ENCODE peak calls at places on chromosome 14, in four cellular contexts. F is HL-60, Y is K562, E is GM12878. I is an unnamed sample.

GRCh38 chr14:24670594-24670993 is 36.6 kb upstream of the GZMB start:
- DNase-seq in Y (no peak), E (no peak), F (no peak), I (no peak)

GRCh38 chr14:69543341-69544249 is 31.1 kb downstream of the CCDC177 start:
- DNase-seq in E (no peak), Y (no peak), F (peak; percentile 70), I (no peak)

GRCh38 chr14:94203473-94204210 is 29.5 kb downstream of the PPP4R4 start:
- DNase-seq in F (no peak), E (no peak), Y (no peak), I (no peak)

GRCh38 chr14:64704145-64704742 is at the start of gene PLEKHG3:
- DNase-seq in F (peak; percentile 23), E (no peak), Y (peak; percentile 17), I (no peak)

GRCh38 chr14:68462683-68463082 is 330.2 kb downstream of the ZFP36L1 start:
- DNase-seq in Y (no peak), E (no peak), F (no peak), I (no peak)

GRCh38 chr14:70721542-70721941 is 79.8 kb downstream of the TTC9 start:
- DNase-seq in F (no peak), E (no peak), Y (no peak), I (no peak)

GRCh38 chr14:23441076-23441475 is 5.6 kb upstream of the MYH7 start:
- DNase-seq in Y (peak; percentile 27), F (no peak), E (no peak), I (no peak)

GRCh38 chr14:64174922-64175782 is 119.0 kb downstream of the ESR2 start:
- DNase-seq in E (no peak), F (no peak), Y (no peak), I (no peak)

GRCh38 chr14:55572578-55572977 is 7.4 kb upstream of the KTN1 start:
- DNase-seq in Y (peak; percentile 24), F (no peak), E (no peak), I (no peak)

GRCh38 chr14:100065942-100066574 is 836 bp downstream of the EVL start:
- DNase-seq in E (peak; percentile 94), F (peak; percentile 92), Y (no peak), I (no peak)

GRCh38 chr14:84225243-84225642 is 1304.7 kb upstream of the FLRT2 start:
- DNase-seq in E (no peak), Y (no peak), F (no peak), I (no peak)

GRCh38 chr14:73740921-73741326 is 26.7 kb upstream of the PNMA1 start:
- DNase-seq in E (no peak), Y (peak; percentile 56), F (no peak), I (no peak)

GRCh38 chr14:104665663-104666522 is 23.5 kb upstream of the INF2 start:
- DNase-seq in Y (no peak), E (no peak), F (no peak), I (no peak)

GRCh38 chr14:54175298-54175942 is 218.8 kb upstream of the BMP4 start:
- DNase-seq in Y (peak; percentile 41), E (peak; percentile 16), F (peak; percentile 49), I (no peak)

GRCh38 chr14:79443602-79444001 is 767.7 kb downstream of the DIO2 start:
- DNase-seq in Y (no peak), E (no peak), F (no peak), I (no peak)

GRCh38 chr14:65357091-65357490 is 55.4 kb upstream of the FUT8 start:
- DNase-seq in F (no peak), Y (no peak), E (no peak), I (no peak)

GRCh38 chr14:99579903-99580570 is 24.0 kb downstream of the CCDC85C start:
- DNase-seq in Y (peak; percentile 28), E (no peak), F (no peak), I (no peak)

GRCh38 chr14:94773017-94773681 is 3.2 kb upstream of the GSC start:
- DNase-seq in F (no peak), E (no peak), Y (no peak), I (no peak)

GRCh38 chr14:68088463-68088862 is 268.9 kb downstream of the RAD51B start:
- DNase-seq in E (no peak), F (no peak), Y (no peak), I (no peak)

GRCh38 chr14:95255487-95255886 is 64.2 kb downstream of the CLMN start:
- DNase-seq in F (peak; percentile 39), E (no peak), Y (peak; percentile 40), I (peak; percentile 52)

GRCh38 chr14:33335366-33335765 is 396.7 kb downstream of the NPAS3 start:
- DNase-seq in Y (no peak), E (no peak), F (no peak), I (no peak)

GRCh38 chr14:71721791-71722190 is 210.4 kb upstream of the RGS6 start:
- DNase-seq in Y (no peak), F (no peak), E (no peak), I (no peak)

GRCh38 chr14:82362452-82362851 is 828.8 kb upstream of the SEL1L start:
- DNase-seq in F (no peak), E (no peak), Y (no peak), I (no peak)

GRCh38 chr14:49745191-49745590 is 22.8 kb upstream of the KLHDC2 start:
- DNase-seq in F (no peak), E (no peak), Y (no peak), I (no peak)

GRCh38 chr14:88388741-88389282 is 3.4 kb downstream of the SPATA7 start:
- DNase-seq in F (no peak), E (no peak), Y (no peak), I (no peak)

GRCh38 chr14:100900837-100901390 is 2.6 kb downstream of the RTL1 start:
- DNase-seq in E (no peak), Y (peak; percentile 69), F (peak; percentile 17), I (no peak)

GRCh38 chr14:105117710-105118385 is 50.7 kb downstream of the JAG2 start:
- DNase-seq in F (no peak), Y (no peak), E (no peak), I (no peak)

GRCh38 chr14:53016919-53017318 is 66.1 kb upstream of the FERMT2 start:
- DNase-seq in F (no peak), Y (no peak), E (no peak), I (no peak)

GRCh38 chr14:53016491-53016890 is 65.6 kb upstream of the FERMT2 start:
- DNase-seq in Y (no peak), F (no peak), E (no peak), I (no peak)

GRCh38 chr14:53006931-53007330 is 56.1 kb upstream of the FERMT2 start:
- DNase-seq in Y (no peak), E (no peak), F (no peak), I (no peak)

GRCh38 chr14:53010193-53010592 is 59.3 kb upstream of the FERMT2 start:
- DNase-seq in Y (no peak), E (no peak), F (no peak), I (no peak)

GRCh38 chr14:53011053-53011462 is 60.2 kb upstream of the FERMT2 start:
- DNase-seq in F (no peak), Y (no peak), E (no peak), I (no peak)
- TF ChIP-seq POLR2AphosphoS5 in F (no peak), Y (no peak), E (no peak), I (no peak)

DNA sequence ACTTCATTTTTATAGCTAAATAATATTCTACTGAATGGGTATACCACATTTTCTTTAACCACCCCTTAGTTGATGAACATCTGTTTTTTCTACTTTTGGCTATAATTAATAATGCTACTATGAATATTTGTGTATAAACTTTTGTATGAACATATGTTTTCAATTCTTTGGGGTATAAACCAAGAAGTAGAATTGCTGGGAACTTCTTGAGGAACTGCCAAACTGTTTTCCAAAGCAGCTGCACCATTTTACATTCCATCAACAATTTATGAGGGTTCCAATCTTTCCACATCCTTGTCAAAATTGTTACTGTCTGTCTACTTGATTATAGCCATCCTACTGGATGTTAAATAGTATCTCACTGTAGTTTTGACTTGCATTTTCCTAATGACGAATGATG is 221.8 kb downstream of the PRKD1 start:
- DNase-seq in Y (no peak), E (no peak), F (no peak), I (no peak)
- TF ChIP-seq SPI1 in Y (no peak), E (no peak), F (no peak), I (no peak)

DNA sequence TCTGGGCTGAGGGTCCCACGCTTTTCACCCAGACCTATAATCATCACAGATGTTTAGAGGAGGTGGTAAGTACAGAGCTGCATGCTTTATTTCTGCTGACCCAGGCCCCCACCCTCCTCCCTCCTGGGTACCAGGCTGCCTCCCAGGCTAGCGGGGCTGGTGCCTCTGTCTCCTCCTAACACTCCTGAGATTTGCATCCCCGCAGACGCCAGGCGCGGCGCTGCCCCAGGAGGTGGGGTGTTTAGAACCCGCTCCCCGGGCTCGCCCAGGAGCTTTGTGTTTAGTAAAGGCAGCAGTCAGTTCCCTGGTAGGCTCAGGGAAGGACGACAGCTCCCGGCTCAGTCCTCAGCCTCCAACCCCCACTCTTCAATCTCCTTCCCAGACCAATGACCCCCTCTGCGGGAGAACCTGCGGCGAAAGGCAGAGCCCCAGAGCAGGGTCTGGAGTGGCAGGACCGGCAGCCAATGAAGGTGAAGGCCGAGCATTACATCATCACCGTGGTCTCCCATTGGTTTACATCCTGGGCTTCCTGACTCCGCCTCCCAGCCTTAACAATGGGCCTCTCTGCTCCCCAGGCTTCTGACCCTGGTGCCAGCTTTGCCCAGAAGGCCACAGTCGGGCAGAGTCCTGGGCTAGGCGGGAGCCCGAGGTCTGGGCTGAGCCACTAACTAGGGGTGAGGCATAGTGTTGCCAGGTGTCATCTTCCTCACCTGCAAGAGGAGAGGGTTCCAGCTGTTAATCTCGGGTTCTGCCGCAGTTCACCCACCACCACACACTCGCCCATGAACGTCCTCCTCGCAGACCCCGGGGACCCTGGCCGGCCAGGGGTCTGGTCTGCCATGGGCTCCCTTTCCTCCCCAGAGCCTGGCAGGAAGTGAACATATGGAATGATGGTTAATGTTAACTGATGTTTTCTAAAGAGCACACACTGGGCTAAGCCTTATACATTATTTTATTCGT is 57.5 kb downstream of the CALM1 start:
- DNase-seq in Y (peak; percentile 95), E (no peak), F (no peak), I (no peak)
- TF ChIP-seq POLR2AphosphoS5 in Y (no peak), E (no peak), F (no peak), I (no peak)

DNA sequence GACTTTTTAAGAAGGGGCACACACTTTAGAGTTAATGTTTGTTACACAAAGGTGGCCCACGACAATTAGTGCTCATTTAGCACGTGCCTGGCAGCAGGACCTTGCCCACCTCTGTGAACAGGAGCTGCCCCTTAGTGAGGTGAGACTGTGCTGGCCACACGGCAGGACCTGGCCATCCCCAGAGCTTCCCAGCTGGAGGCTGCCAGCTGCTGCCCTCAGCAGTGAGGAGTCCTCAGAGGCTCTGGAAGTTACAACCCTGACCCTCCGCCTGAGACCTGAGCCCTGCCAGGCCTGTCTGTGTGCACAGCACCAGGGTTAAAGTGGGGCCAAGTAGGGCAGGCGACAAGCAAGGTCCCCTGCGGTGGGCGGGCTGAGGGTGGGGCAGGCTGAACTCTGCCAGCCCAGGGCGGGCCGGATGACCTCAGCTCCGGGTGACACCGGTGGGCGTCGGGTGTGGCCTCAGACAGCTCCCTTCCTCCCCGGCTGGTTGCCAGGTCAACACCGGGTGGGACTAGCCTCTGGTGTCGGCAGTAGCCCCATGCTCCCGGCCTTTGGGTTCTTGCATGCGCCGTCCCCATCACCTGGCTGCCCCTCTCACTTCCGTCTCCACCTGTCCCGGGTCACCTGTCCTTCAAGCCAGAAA is 9.2 kb upstream of the LBHD2 start:
- DNase-seq in F (no peak), Y (peak; percentile 62), E (no peak), I (no peak)
- TF ChIP-seq SPI1 in F (no peak), Y (no peak), E (no peak), I (no peak)

GRCh38 chr14:37585971-37586759 is 8.9 kb downstream of the FOXA1 start:
- DNase-seq in E (no peak), Y (no peak), F (no peak), I (no peak)
- TF ChIP-seq POLR2AphosphoS5 in E (no peak), Y (no peak), F (no peak), I (no peak)

GRCh38 chr14:75561013-75561432 is 17.4 kb upstream of the FLVCR2 start:
- DNase-seq in E (no peak), Y (peak; percentile 68), F (peak; percentile 20), I (no peak)
- TF ChIP-seq SPI1 in E (no peak), Y (no peak), F (no peak), I (no peak)

I was measured in GM12891.